ENCODE peak calls at places on chromosomes 2 and 18, in nine cellular contexts. D is CD4-positive, alpha-beta memory T cell; I is tibial nerve; K is neural progenitor cell; X is spleen; T is OCI-LY7; R is left ventricle myocardium inferior; F is prostate gland; O is A673. L is an unnamed sample. For H3K36me3 and H3K9me3, the result is how much of the 10 kb centered on the place peaks cover.

GRCh38 chr18:75926811-75927210 is 499.3 kb upstream of the SMIM21 start:
- DNase-seq in D (no peak), I (no peak), K (no peak), X (no peak), T (no peak), R (no peak), F (no peak), O (no peak), L (no peak)

GRCh38 chr2:226185613-226186211 is 613.9 kb downstream of the IRS1 start:
- DNase-seq in D (no peak), I (no peak), K (peak), X (no peak), T (no peak), R (no peak), F (peak), O (peak), L (no peak)

GRCh38 chr2:227415538-227416424 is 28.0 kb upstream of the SCYGR1 start:
- DNase-seq in D (no peak), I (no peak), K (no peak), X (peak), T (no peak), R (peak), F (no peak), O (peak), L (no peak)

GRCh38 chr2:28270456-28271146 is 122.1 kb upstream of the FOSL2 start:
- DNase-seq in D (no peak), I (no peak), K (no peak), X (no peak), T (no peak), R (no peak), F (no peak), O (no peak), L (no peak)

GRCh38 chr2:145692971-145693478 is 1173.1 kb upstream of the ZEB2 start:
- DNase-seq in D (no peak), I (no peak), K (no peak), X (no peak), T (peak), R (no peak), F (no peak), O (no peak), L (no peak)

GRCh38 chr2:42364653-42365052 is 3.6 kb upstream of the COX7A2L start:
- DNase-seq in D (no peak), I (no peak), K (no peak), X (no peak), T (no peak), R (no peak), F (no peak), O (no peak), L (no peak)

GRCh38 chr18:62357079-62357719 is 32.1 kb downstream of the TNFRSF11A start:
- DNase-seq in D (no peak), I (no peak), K (no peak), X (no peak), T (no peak), R (no peak), F (no peak), O (no peak), L (no peak)

GRCh38 chr2:46869621-46870020 is 46.0 kb downstream of the MCFD2 start:
- DNase-seq in D (no peak), I (no peak), K (no peak), X (no peak), T (no peak), R (no peak), F (no peak), O (no peak), L (no peak)

GRCh38 chr2:111055735-111056134 is 65.0 kb upstream of the BCL2L11 start:
- DNase-seq in D (no peak), I (no peak), K (no peak), X (no peak), T (no peak), R (no peak), F (no peak), O (no peak), L (no peak)

GRCh38 chr2:35297403-35297802 is 1058.2 kb upstream of the CRIM1 start:
- DNase-seq in D (no peak), I (no peak), K (no peak), X (no peak), T (no peak), R (no peak), F (no peak), O (no peak), L (no peak)

DNA sequence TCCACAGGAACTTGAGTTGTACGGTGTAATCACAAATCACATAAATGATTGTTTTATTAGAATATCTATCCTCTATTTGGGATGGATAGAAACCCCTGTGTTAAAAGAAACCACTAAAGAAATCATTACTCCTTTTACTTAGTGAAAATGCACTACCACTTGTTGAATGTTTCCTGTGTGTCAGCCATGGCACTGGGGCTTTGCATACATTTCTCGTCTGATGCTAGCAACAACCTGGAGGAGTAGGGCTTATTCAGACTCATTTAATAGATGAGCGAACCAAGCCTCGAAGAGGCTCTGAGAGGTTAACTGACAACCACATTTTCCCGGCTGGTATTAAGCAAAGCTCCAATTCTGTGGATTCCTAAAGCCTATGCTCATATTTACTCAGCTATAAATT is 60.5 kb upstream of the PELI1 start:
- DNase-seq in D (no peak), I (no peak), K (no peak), X (no peak), T (no peak), R (no peak), F (no peak), O (no peak), L (no peak)
- H3K27ac ChIP-seq in D (peak), I (peak), K (no peak), X (peak), T (no peak), R (peak), F (peak), O (peak), L (no peak)

GRCh38 chr2:138247302-138247701 is 254.3 kb upstream of the SPOPL start:
- DNase-seq in D (no peak), I (no peak), K (no peak), X (no peak), T (no peak), R (no peak), F (no peak), O (no peak), L (no peak)

GRCh38 chr2:138245309-138245708 is 256.3 kb upstream of the SPOPL start:
- DNase-seq in D (no peak), I (no peak), K (no peak), X (no peak), T (no peak), R (no peak), F (no peak), O (no peak), L (no peak)

GRCh38 chr2:138249207-138249606 is 252.4 kb upstream of the SPOPL start:
- DNase-seq in D (no peak), I (no peak), K (no peak), X (no peak), T (no peak), R (no peak), F (no peak), O (no peak), L (no peak)

GRCh38 chr2:138239902-138240595 is 261.5 kb upstream of the SPOPL start:
- DNase-seq in D (no peak), I (no peak), K (no peak), X (no peak), T (no peak), R (no peak), F (no peak), O (no peak), L (no peak)

DNA sequence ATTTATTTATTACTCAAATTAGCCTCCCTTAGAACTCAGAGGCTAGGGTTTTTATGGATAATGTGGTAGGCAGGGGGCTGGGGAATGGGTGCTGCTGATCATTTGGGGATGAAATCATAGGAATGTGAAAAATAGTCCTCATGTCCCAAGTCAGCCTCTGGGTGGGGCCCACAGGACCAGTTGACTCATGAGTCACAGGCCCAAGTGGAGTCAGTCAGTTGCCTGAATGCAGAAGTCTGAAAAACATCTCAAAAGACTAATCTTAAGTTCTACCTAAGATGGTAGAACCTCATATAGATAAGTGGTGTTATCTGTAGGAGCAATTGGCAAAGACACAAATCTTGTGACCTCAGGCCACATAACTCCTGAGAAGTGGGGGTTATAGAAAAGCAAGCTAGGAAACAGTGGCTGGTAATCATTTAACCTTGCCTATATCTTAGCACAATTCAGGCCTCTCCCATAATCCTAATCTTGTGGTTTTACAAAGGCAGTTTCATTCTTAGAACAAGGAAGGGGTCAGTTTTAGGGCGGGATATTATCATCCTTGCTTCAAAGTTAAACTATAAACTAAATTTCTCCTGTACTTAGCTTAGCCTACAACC is 257.1 kb upstream of the SPOPL start:
- DNase-seq in D (no peak), I (no peak), K (no peak), X (no peak), T (no peak), R (no peak), F (no peak), O (no peak), L (no peak)
- H3K36me3 ChIP-seq in D (under half), I (under half), K (under half), X (under half), T (under half), R (under half), F (under half), O (under half), L (under half)

DNA sequence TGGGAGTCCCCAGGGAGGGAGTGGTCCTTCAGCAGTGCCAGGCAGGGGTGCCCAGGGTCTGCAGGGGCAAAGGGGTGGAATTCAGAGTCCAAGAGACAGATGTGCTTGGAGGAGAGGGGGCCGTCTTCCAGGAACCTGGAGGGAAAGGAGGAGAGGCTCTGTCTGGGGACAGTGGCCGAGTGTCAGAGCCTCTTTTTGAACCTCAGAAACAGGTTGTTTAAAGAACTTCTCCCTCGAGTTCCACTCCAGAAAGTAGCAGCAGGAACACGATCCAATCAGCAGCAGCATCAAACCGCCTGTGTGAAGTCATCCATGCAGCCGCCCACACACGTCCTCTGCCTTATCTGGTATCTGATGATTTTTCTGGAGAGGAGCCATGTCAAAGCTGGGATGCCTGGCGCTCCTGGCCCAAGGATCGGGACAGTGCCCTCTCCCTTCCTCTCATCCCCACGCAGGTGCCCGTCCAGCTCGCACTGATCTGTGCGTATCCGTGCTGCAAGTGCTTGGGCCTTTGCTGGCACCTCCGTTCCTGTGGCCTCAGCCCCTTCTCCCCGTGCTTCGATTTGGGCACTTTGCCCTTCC is 205.1 kb downstream of the NDUFA10 start:
- DNase-seq in D (no peak), I (no peak), K (no peak), X (peak), T (no peak), R (peak), F (no peak), O (peak), L (no peak)
- H3K9me3 ChIP-seq in D (under half), I (under half), K (under half), X (under half), T (under half), R (under half), F (under half), O (under half), L (under half)

DNA sequence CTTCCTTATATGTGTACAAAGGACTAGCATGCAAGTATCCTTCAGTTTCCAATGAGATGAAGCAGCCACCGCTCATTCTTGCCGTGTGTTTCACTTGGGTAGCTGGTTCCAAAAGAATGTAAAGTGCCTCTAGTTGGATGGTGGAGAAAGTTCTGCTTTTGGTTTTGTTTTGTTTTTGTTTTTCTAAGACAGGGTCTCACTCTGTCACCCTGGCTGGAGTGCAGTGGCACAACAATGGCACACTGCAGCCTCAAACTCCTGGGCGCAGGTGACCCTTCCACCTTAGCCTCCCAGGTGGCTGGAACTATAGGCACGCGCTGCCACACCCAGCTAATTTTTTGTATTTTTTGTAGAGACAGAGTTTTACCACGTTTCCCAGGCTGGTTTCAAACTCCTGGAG is 8.3 kb downstream of the ANXA4 start:
- DNase-seq in D (no peak), I (no peak), K (no peak), X (no peak), T (no peak), R (no peak), F (no peak), O (no peak), L (no peak)
- H3K27ac ChIP-seq in D (no peak), I (no peak), K (no peak), X (no peak), T (no peak), R (no peak), F (no peak), O (no peak), L (no peak)

GRCh38 chr2:215369191-215369760 is 57.4 kb downstream of the ATIC start:
- DNase-seq in D (no peak), I (no peak), K (no peak), X (no peak), T (no peak), R (no peak), F (no peak), O (no peak), L (no peak)
- H3K36me3 ChIP-seq in D (under half), I (under half), K (under half), X (under half), T (under half), R (half or more), F (under half), O (half or more), L (under half)

GRCh38 chr18:70956554-70956953 is 667.7 kb downstream of the SOCS6 start:
- DNase-seq in D (no peak), I (no peak), K (no peak), X (no peak), T (no peak), R (no peak), F (no peak), O (no peak), L (no peak)

DNA sequence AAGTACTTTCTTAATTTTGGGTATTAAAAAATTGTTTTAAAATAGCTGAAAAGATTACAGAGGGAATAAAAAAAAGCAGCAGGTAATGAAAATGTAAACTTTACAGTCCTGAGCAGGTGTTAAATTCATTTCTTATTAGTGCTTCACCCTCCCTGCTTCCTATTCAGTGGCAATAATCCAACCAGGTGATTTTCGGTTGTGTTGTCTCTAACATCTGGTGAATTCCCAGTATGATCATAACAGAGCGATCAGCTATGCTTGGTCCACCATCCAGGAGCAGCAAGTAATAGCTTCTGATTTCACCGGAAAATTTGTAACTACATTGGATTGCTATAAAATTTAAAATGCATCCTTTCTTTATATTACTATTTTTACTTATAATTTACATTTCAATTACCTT is 673.1 kb downstream of the SOCS6 start:
- DNase-seq in D (no peak), I (no peak), K (no peak), X (no peak), T (no peak), R (no peak), F (no peak), O (no peak), L (no peak)
- H3K9me3 ChIP-seq in D (under half), I (under half), K (under half), X (under half), T (under half), R (under half), F (under half), O (under half), L (under half)

GRCh38 chr2:200235533-200235932 is 71.0 kb upstream of the SPATS2L start:
- DNase-seq in D (no peak), I (no peak), K (no peak), X (no peak), T (no peak), R (no peak), F (no peak), O (no peak), L (no peak)

GRCh38 chr2:200242553-200242952 is 63.9 kb upstream of the SPATS2L start:
- DNase-seq in D (no peak), I (no peak), K (no peak), X (no peak), T (no peak), R (no peak), F (no peak), O (no peak), L (no peak)

GRCh38 chr2:200239216-200239615 is 67.3 kb upstream of the SPATS2L start:
- DNase-seq in D (no peak), I (no peak), K (no peak), X (no peak), T (no peak), R (no peak), F (no peak), O (peak), L (no peak)
- H3K27ac ChIP-seq in D (no peak), I (no peak), K (no peak), X (no peak), T (no peak), R (no peak), F (no peak), O (no peak), L (no peak)

GRCh38 chr2:159713691-159714585 is 1.6 kb downstream of the MARCHF7 start:
- DNase-seq in D (no peak), I (no peak), K (no peak), X (no peak), T (peak), R (no peak), F (no peak), O (peak), L (no peak)

GRCh38 chr2:159714586-159714930 is 2.3 kb downstream of the MARCHF7 start:
- DNase-seq in D (no peak), I (no peak), K (peak), X (no peak), T (peak), R (no peak), F (no peak), O (no peak), L (no peak)

GRCh38 chr2:159712929-159713575 is 746 bp downstream of the MARCHF7 start:
- DNase-seq in D (no peak), I (no peak), K (no peak), X (no peak), T (peak), R (no peak), F (no peak), O (no peak), L (no peak)

GRCh38 chr2:159716857-159717256 is 4.6 kb downstream of the MARCHF7 start:
- DNase-seq in D (no peak), I (no peak), K (no peak), X (no peak), T (no peak), R (no peak), F (no peak), O (no peak), L (no peak)

GRCh38 chr2:159715451-159715850 is 3.1 kb downstream of the MARCHF7 start:
- DNase-seq in D (no peak), I (no peak), K (no peak), X (no peak), T (no peak), R (no peak), F (no peak), O (no peak), L (no peak)
- H3K36me3 ChIP-seq in D (under half), I (under half), K (under half), X (half or more), T (half or more), R (under half), F (under half), O (half or more), L (under half)

L was measured in CD8-positive, alpha-beta T cell.